ENCODE peak calls at places on chromosomes 4 and X, in six cellular contexts. D is HepG2, W is GM12878, R is H1, O is K562, T is HCT116. G is an unnamed sample.

GRCh38 chrX:137432609-137433008 is 133.3 kb upstream of the ZIC3 start:
- DNase-seq in W (no peak), O (peak; percentile 31), D (peak; percentile 0), R (no peak), T (no peak), G (no peak)

GRCh38 chr4:124437853-124438495 is 274.6 kb downstream of the ANKRD50 start:
- DNase-seq in W (no peak), D (no peak), T (no peak), R (no peak), O (no peak), G (no peak)

GRCh38 chr4:78534286-78534955 is 17.1 kb upstream of the ANXA3 start:
- DNase-seq in O (no peak), T (peak; percentile 89), R (no peak), W (no peak), D (peak; percentile 69), G (no peak)

GRCh38 chrX:149312936-149313432 is 192.1 kb downstream of the IDS start:
- DNase-seq in D (no peak), W (no peak), R (no peak), T (no peak), O (no peak), G (no peak)

GRCh38 chrX:105543271-105543670 is 279.1 kb upstream of the NRK start:
- DNase-seq in O (no peak), T (no peak), W (no peak), R (no peak), D (no peak), G (peak; percentile 22)

GRCh38 chr4:136400829-136401228 is 1131.5 kb downstream of the PCDH18 start:
- DNase-seq in R (no peak), T (no peak), D (peak; percentile 2), O (no peak), W (no peak), G (no peak)

GRCh38 chr4:75547647-75548387 is 8.0 kb upstream of the ODAPH start:
- DNase-seq in R (no peak), T (no peak), W (no peak), O (no peak), D (peak; percentile 70), G (no peak)

GRCh38 chr4:163816494-163816893 is 322.0 kb downstream of the TMA16 start:
- DNase-seq in W (no peak), T (no peak), R (no peak), O (no peak), D (no peak), G (no peak)

GRCh38 chr4:3573131-3573530 is 40.9 kb upstream of the LRPAP1 start:
- DNase-seq in R (no peak), D (no peak), W (no peak), T (no peak), O (no peak), G (no peak)

GRCh38 chrX:47649302-47649701 is 1.1 kb downstream of the ELK1 start:
- DNase-seq in R (no peak), T (no peak), O (peak; percentile 31), D (no peak), W (no peak), G (no peak)

GRCh38 chr4:82213485-82214162 is 160.2 kb downstream of the HNRNPD start:
- DNase-seq in R (no peak), T (no peak), O (no peak), D (no peak), W (no peak), G (no peak)

GRCh38 chr4:187480146-187481145 is 515.1 kb upstream of the ZFP42 start:
- DNase-seq in T (no peak), R (no peak), D (no peak), O (no peak), W (no peak), G (no peak)

GRCh38 chrX:86946569-86946968 is 571.0 kb upstream of the KLHL4 start:
- DNase-seq in T (no peak), W (peak; percentile 1), R (no peak), D (peak; percentile 30), O (peak; percentile 4), G (peak; percentile 39)

GRCh38 chr4:15034071-15034764 is 31.9 kb downstream of the CPEB2 start:
- DNase-seq in O (no peak), D (no peak), W (no peak), R (no peak), T (no peak), G (no peak)

DNA sequence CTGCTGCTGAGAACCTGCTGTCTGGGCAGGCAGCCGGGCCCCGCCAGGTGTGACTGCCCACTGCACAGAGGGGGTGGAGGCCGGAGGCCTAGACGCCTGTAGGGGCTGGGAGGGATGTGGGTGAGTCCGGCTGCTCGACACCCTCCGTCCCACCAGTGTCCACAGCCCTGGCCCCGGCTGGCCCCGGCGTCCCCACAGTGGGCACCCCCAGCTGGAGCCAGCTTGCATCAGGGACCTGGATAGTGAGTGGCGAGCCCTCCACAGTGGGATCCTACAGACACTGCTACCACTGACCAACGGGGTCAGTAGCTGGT is 34.7 kb upstream of the SPON2 start:
- DNase-seq in T (no peak), R (no peak), W (no peak), O (no peak), D (no peak), G (no peak)
- TF ChIP-seq YY1 in T (no peak), R (no peak), W (no peak), O (no peak), D (no peak), G (no peak)

GRCh38 chr4:145944886-145945285 is 6.3 kb upstream of the ZNF827 start:
- DNase-seq in O (no peak), W (no peak), D (no peak), T (no peak), R (no peak), G (no peak)

GRCh38 chr4:145939856-145940255 is 1.2 kb upstream of the ZNF827 start:
- DNase-seq in T (no peak), O (no peak), R (no peak), W (no peak), D (no peak), G (no peak)

GRCh38 chr4:145945431-145946155 is 7.0 kb upstream of the ZNF827 start:
- DNase-seq in W (no peak), D (no peak), R (no peak), T (no peak), O (no peak), G (no peak)
- TF ChIP-seq ZNF274 in W (no peak), D (no peak), R (no peak), T (no peak), O (no peak), G (no peak)

GRCh38 chr4:152462047-152462446 is 73.8 kb downstream of the FBXW7 start:
- DNase-seq in R (no peak), O (no peak), W (peak; percentile 64), T (no peak), D (peak; percentile 26), G (no peak)

GRCh38 chr4:152460488-152460887 is 75.4 kb downstream of the FBXW7 start:
- DNase-seq in R (no peak), O (no peak), D (peak; percentile 25), W (peak; percentile 43), T (no peak), G (no peak)

GRCh38 chr4:152459326-152459725 is 76.6 kb downstream of the FBXW7 start:
- DNase-seq in D (no peak), W (no peak), R (no peak), T (no peak), O (no peak), G (no peak)

GRCh38 chr4:152456609-152457008 is 79.3 kb downstream of the FBXW7 start:
- DNase-seq in T (no peak), O (no peak), R (no peak), D (no peak), W (no peak), G (no peak)

GRCh38 chr4:152458801-152459302 is 77.0 kb downstream of the FBXW7 start:
- DNase-seq in D (peak; percentile 10), O (no peak), R (no peak), T (no peak), W (peak; percentile 31), G (no peak)
- TF ChIP-seq YY1 in D (no peak), O (no peak), R (no peak), T (no peak), W (no peak), G (no peak)

DNA sequence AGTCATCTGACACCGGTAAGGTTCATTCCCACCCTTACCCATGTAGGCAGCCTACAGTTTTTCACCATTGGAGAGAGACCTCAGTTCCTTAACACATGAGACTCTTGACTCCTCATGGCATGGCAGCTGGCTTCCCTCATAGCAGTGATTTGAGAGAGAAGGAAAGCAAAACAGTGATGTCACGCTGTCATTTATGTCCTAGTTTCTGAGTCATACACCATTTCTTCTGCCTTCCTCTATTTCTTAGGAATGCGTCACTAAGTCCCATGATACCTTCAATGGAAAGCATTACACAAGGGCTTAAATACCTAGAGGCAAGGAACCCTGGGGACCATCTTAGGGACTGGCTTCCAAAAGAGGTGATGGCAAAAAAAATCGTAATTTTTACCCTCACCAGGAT is 226.1 kb downstream of the SPCS3 start:
- DNase-seq in D (no peak), R (no peak), W (no peak), O (no peak), T (no peak), G (no peak)
- TF ChIP-seq ZNF274 in D (no peak), R (no peak), W (no peak), O (no peak), T (no peak), G (no peak)

GRCh38 chr4:144647095-144647959 is 1.4 kb downstream of the HHIP start:
- DNase-seq in D (no peak), O (peak; percentile 47), W (no peak), T (no peak), R (no peak), G (no peak)

GRCh38 chr4:144644368-144645101 is 1.4 kb upstream of the HHIP start:
- DNase-seq in T (no peak), D (no peak), R (no peak), O (no peak), W (no peak), G (no peak)

GRCh38 chr4:144646523-144647094 is 653 bp downstream of the HHIP start:
- DNase-seq in R (no peak), O (no peak), W (no peak), T (no peak), D (no peak), G (no peak)

GRCh38 chr4:144645102-144645469 is 870 bp upstream of the HHIP start:
- DNase-seq in W (no peak), O (no peak), R (no peak), T (no peak), D (no peak), G (no peak)

DNA sequence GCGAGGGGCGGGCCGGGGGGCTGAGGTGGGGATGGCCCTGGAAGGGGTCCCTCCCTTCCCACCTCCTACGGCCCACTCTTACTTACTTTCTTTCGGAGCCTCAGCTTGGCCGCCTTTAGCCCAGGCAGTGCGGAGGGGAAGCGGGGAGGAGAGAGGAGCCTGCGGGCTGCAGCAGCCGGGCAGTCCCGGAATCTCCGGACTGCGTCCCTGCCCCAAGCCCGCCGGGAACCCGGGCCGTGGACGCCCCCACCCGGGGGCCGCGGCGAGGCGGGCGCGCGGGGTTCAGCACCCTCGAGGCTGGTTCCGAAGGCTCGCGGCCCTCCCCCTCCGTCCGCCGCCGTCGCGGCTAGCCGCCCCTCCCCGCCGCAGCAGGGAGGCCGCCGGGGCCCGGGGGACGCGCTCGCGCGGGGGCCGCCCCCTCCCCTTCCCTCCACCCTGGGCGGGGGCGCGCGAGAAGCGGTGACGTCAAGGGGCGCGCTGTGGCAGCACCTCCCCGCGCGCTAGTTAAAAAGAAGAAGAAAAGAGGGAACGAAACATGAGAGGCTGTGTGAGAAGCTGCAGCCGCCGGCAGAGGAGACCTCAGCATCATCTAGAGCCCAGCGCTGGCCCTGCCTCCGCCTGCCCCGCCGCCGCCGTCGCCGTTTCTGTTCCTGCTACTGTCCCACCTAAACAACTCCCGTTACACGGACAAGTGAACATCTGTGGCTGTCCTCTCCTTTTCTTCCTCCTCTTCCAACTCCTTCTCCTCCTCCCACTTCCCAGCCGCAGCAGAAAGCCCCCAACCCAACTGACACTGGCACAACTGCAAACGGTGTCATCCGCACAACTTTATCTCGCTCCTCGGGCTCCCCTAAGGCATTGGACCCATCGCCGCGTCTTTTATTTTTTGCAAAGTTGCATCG is at the start of gene HHIP:
- DNase-seq in D (peak; percentile 1), W (no peak), T (no peak), R (no peak), O (peak; percentile 42), G (no peak)
- TF ChIP-seq YY1 in D (no peak), W (no peak), T (no peak), R (no peak), O (no peak), G (no peak)